ENCODE peak calls at places on chromosomes 1 and 21, in seven cellular contexts. S is IMR-90, H is SK-N-SH, Q is K562, I is GM12878, O is WTC11, G is H1. C is an unnamed sample.
A peak's percentile ranks its signal among the peaks of the same experiment; 100 is the strongest.

GRCh38 chr1:156632355-156632754 is 9.6 kb upstream of the BCAN start:
- DNase-seq in Q (no peak), H (peak; percentile 4), S (no peak), G (no peak), O (no peak), I (no peak), C (no peak)

GRCh38 chr21:36852864-36853263 is 113.6 kb downstream of the HLCS start:
- DNase-seq in Q (no peak), H (no peak), G (no peak), I (no peak), S (no peak), O (no peak), C (no peak)

GRCh38 chr1:204854286-204854685 is 16.4 kb upstream of the NFASC start:
- DNase-seq in O (no peak), Q (no peak), I (no peak), G (no peak), S (no peak), H (no peak), C (no peak)

GRCh38 chr1:226248091-226248490 is 24.6 kb downstream of the MIXL1 start:
- DNase-seq in G (no peak), H (no peak), Q (no peak), S (peak; percentile 38), O (no peak), I (no peak), C (no peak)

GRCh38 chr1:66243548-66244130 is 290.3 kb upstream of the SGIP1 start:
- DNase-seq in G (no peak), S (peak; percentile 25), H (no peak), I (no peak), Q (no peak), O (no peak), C (no peak)

GRCh38 chr1:33170351-33171274 is 11.2 kb downstream of the TRIM62 start:
- DNase-seq in O (no peak), H (no peak), G (no peak), S (no peak), Q (no peak), I (no peak), C (no peak)

GRCh38 chr21:40128891-40129290 is 261.7 kb downstream of the PCP4 start:
- DNase-seq in S (no peak), O (no peak), Q (no peak), H (no peak), G (no peak), I (no peak), C (no peak)

GRCh38 chr1:23273450-23274133 is 56.3 kb upstream of the HTR1D start:
- DNase-seq in I (no peak), S (peak; percentile 95), O (no peak), G (no peak), Q (no peak), H (no peak), C (peak; percentile 28)

GRCh38 chr1:113508364-113509164 is 118.2 kb downstream of the MAGI3 start:
- DNase-seq in H (peak; percentile 37), I (no peak), O (no peak), Q (no peak), G (no peak), S (no peak), C (no peak)

GRCh38 chr1:174550296-174550695 is 102.5 kb downstream of the GPR52 start:
- DNase-seq in I (no peak), S (peak; percentile 8), Q (no peak), G (no peak), O (no peak), H (no peak), C (no peak)

GRCh38 chr1:246142320-246142893 is 364.7 kb downstream of the SMYD3 start:
- DNase-seq in I (no peak), S (peak; percentile 96), O (no peak), G (no peak), Q (peak; percentile 70), H (no peak), C (peak; percentile 63)

GRCh38 chr1:2823921-2824660 is 22.6 kb upstream of the TTC34 start:
- DNase-seq in S (no peak), Q (no peak), I (no peak), H (no peak), G (no peak), O (no peak), C (no peak)

GRCh38 chr1:17581389-17582123 is 42.1 kb downstream of the ARHGEF10L start:
- DNase-seq in Q (no peak), O (no peak), I (no peak), H (peak; percentile 70), S (no peak), G (no peak), C (no peak)

GRCh38 chr1:98741164-98741563 is 79.6 kb downstream of the SNX7 start:
- DNase-seq in G (no peak), H (no peak), S (no peak), I (no peak), Q (no peak), O (no peak), C (no peak)

GRCh38 chr1:178946855-178947687 is 76.2 kb upstream of the ANGPTL1 start:
- DNase-seq in S (no peak), G (no peak), O (no peak), Q (no peak), I (no peak), H (no peak), C (no peak)

GRCh38 chr1:226778657-226779058 is 39.6 kb upstream of the ITPKB start:
- DNase-seq in O (no peak), I (no peak), S (peak; percentile 88), G (no peak), H (no peak), Q (no peak), C (no peak)

GRCh38 chr1:159163609-159164008 is 7.8 kb upstream of the CADM3 start:
- DNase-seq in Q (no peak), O (no peak), I (no peak), S (no peak), G (no peak), H (no peak), C (no peak)

GRCh38 chr1:197910120-197911110 is 6.8 kb upstream of the LHX9 start:
- DNase-seq in S (no peak), H (peak; percentile 27), I (no peak), O (no peak), G (no peak), Q (no peak), C (no peak)

GRCh38 chr1:112998592-112999235 is 42.7 kb upstream of the SLC16A1 start:
- DNase-seq in I (no peak), H (peak; percentile 21), O (no peak), Q (no peak), S (peak; percentile 71), G (no peak), C (peak; percentile 14)

GRCh38 chr1:108646661-108647269 is 14.1 kb downstream of the HENMT1 start:
- DNase-seq in O (no peak), S (peak; percentile 77), I (no peak), H (no peak), Q (no peak), G (no peak), C (no peak)

GRCh38 chr1:231153726-231154125 is 8.1 kb upstream of the TRIM67 start:
- DNase-seq in H (no peak), O (no peak), Q (no peak), S (no peak), G (no peak), I (no peak), C (no peak)

GRCh38 chr1:7857000-7857399 is 4.1 kb upstream of the UTS2 start:
- DNase-seq in G (no peak), Q (no peak), I (no peak), S (no peak), H (no peak), O (no peak), C (no peak)

GRCh38 chr1:176205322-176205914 is 1.7 kb downstream of the COP1 start:
- DNase-seq in O (no peak), S (peak; percentile 31), G (no peak), I (no peak), Q (no peak), H (no peak), C (no peak)

GRCh38 chr1:235075121-235075954 is 53.3 kb downstream of the TOMM20 start:
- DNase-seq in G (no peak), I (peak; percentile 98), O (no peak), H (no peak), S (peak; percentile 97), Q (no peak), C (peak; percentile 74)

GRCh38 chr1:115495603-115496002 is 146.2 kb upstream of the VANGL1 start:
- DNase-seq in O (no peak), H (no peak), S (peak; percentile 55), I (no peak), Q (no peak), G (no peak), C (no peak)

GRCh38 chr1:54099211-54099610 is 45.8 kb downstream of the TCEANC2 start:
- DNase-seq in H (no peak), S (no peak), Q (no peak), G (no peak), I (no peak), O (no peak), C (no peak)

GRCh38 chr1:226548281-226549093 is at the start of gene STUM:
- DNase-seq in Q (no peak), H (peak; percentile 85), S (peak; percentile 9), O (peak; percentile 42), G (no peak), I (no peak), C (no peak)

GRCh38 chr1:48667782-48668181 is 108.9 kb downstream of the BEND5 start:
- DNase-seq in Q (no peak), O (no peak), S (no peak), G (no peak), H (no peak), I (no peak), C (no peak)
- TF ChIP-seq USF2 in Q (no peak), O (no peak), S (no peak), G (no peak), H (no peak), I (no peak), C (no peak)

DNA sequence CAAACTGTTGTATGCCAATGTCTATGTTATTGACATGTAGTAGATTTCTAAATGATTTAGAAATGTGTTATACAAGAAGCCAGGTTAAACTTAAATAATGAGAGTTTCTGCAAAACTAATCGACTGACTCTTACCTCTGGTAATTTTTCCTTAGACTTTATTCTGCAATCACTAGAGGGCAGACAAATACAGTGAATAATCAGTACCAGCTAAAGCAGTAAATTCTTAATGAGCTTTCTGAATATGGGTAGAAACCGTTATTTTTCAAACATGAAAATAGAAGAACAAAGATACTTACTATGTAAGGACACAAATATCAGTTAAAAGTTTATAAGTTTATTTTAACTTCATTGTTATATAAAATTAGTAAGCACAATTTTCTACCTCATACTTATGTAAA is 97.9 kb upstream of the RGS1 start:
- DNase-seq in S (peak; percentile 63), G (no peak), O (no peak), I (peak; percentile 17), Q (no peak), H (peak; percentile 31), C (peak; percentile 33)
- TF ChIP-seq USF2 in S (no peak), G (no peak), O (no peak), I (no peak), Q (no peak), H (no peak), C (no peak)

DNA sequence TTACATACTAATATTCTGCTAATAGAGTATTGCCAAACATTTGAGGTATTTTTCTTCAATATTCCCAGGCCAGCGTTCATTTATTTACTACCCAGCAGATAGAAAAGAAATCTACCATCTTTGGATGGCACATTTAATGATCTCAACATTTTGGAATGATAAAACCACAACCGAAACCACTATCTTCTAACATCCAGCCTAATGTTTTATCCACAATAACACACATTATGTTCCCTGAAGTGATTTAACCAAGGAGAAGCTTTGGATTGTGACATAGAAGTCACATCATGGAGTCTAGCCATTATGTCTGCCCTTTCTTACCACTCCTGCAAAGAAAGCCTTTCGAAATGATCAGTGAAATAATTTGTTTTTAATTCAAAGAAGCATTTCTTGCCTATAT is 497.1 kb upstream of the PLXNA2 start:
- DNase-seq in O (no peak), Q (no peak), I (no peak), S (no peak), H (no peak), G (no peak), C (no peak)
- TF ChIP-seq USF2 in O (no peak), Q (no peak), I (no peak), S (no peak), H (no peak), G (no peak), C (no peak)

GRCh38 chr1:45656573-45657226 is 29.6 kb downstream of the GPBP1L1 start:
- DNase-seq in S (no peak), I (no peak), G (no peak), Q (no peak), H (no peak), O (no peak), C (no peak)
- TF ChIP-seq USF2 in S (no peak), I (no peak), G (no peak), Q (no peak), H (no peak), O (no peak), C (no peak)